ENCODE peak calls at places on chromosome X, in five cellular contexts. I is HepG2, O is SK-N-SH, N is GM12878, U is K562. G is an unnamed sample.

GRCh38 chrX:74458738-74459137 is 37.4 kb downstream of the SLC16A2 start:
- DNase-seq in I (no peak), N (no peak), U (no peak), O (no peak), G (peak)

GRCh38 chrX:114717921-114718320 is 134.0 kb downstream of the HTR2C start:
- DNase-seq in N (no peak), U (no peak), I (no peak), O (peak), G (peak)

GRCh38 chrX:20361081-20361889 is 94.6 kb upstream of the RPS6KA3 start:
- DNase-seq in I (peak), O (no peak), U (no peak), N (no peak), G (peak)

GRCh38 chrX:4935846-4936245 is 1222.4 kb upstream of the PRKX start:
- DNase-seq in I (no peak), U (no peak), O (no peak), N (no peak), G (no peak)

GRCh38 chrX:22748093-22748999 is 251.4 kb upstream of the DDX53 start:
- DNase-seq in O (peak), I (peak), U (peak), N (no peak), G (peak)

GRCh38 chrX:38654302-38654701 is 93.0 kb downstream of the TSPAN7 start:
- DNase-seq in I (peak), O (peak), N (no peak), U (peak), G (peak)

GRCh38 chrX:48468693-48469691 is 1.1 kb downstream of the SLC38A5 start:
- DNase-seq in O (no peak), I (no peak), N (no peak), U (peak), G (no peak)

GRCh38 chrX:35562395-35562794 is 235.7 kb upstream of the MAGEB16 start:
- DNase-seq in O (no peak), N (no peak), I (no peak), U (no peak), G (no peak)

GRCh38 chrX:56763556-56764152 is 34.6 kb downstream of the NBDY start:
- DNase-seq in N (no peak), O (peak), U (no peak), I (peak), G (no peak)

GRCh38 chrX:65706041-65706828 is 38.8 kb downstream of the MSN start:
- DNase-seq in U (peak), N (no peak), I (no peak), O (no peak), G (peak)

GRCh38 chrX:41045960-41046567 is 39.2 kb upstream of the USP9X start:
- DNase-seq in N (no peak), U (no peak), I (no peak), O (no peak), G (peak)

GRCh38 chrX:18422325-18422724 is 3.1 kb upstream of the CDKL5 start:
- DNase-seq in O (no peak), U (no peak), I (no peak), N (no peak), G (peak)

GRCh38 chrX:136542281-136542680 is 10.3 kb downstream of the VGLL1 start:
- DNase-seq in I (no peak), O (no peak), U (no peak), N (no peak), G (no peak)

GRCh38 chrX:18537524-18537923 is 112.1 kb downstream of the CDKL5 start:
- DNase-seq in O (no peak), U (no peak), N (peak), I (no peak), G (no peak)

GRCh38 chrX:99722094-99722493 is 688.0 kb downstream of the PCDH19 start:
- DNase-seq in I (no peak), U (no peak), N (no peak), O (no peak), G (no peak)

GRCh38 chrX:117701050-117701449 is 415.6 kb downstream of the KLHL13 start:
- DNase-seq in O (no peak), N (no peak), I (no peak), U (no peak), G (no peak)

GRCh38 chrX:133482345-133483041 is 67.2 kb upstream of the GPC4 start:
- DNase-seq in O (no peak), I (no peak), U (no peak), N (no peak), G (no peak)

GRCh38 chrX:71671043-71671829 is 3.9 kb downstream of the LOC101059915 start:
- DNase-seq in O (no peak), I (no peak), N (no peak), U (no peak), G (no peak)

GRCh38 chrX:24777660-24778059 is 83.9 kb downstream of the POLA1 start:
- DNase-seq in O (no peak), U (no peak), N (peak), I (no peak), G (no peak)

GRCh38 chrX:115968436-115969252 is 201.9 kb upstream of the AGTR2 start:
- DNase-seq in N (no peak), U (no peak), O (peak), I (no peak), G (peak)

GRCh38 chrX:53813663-53814440 is 127.3 kb upstream of the HUWE1 start:
- DNase-seq in O (no peak), N (no peak), I (no peak), U (no peak), G (no peak)

GRCh38 chrX:49884290-49884862 is 5.1 kb downstream of the USP27X start:
- DNase-seq in O (peak), I (peak), N (peak), U (peak), G (peak)

GRCh38 chrX:110569506-110569905 is 210.9 kb downstream of the RTL9 start:
- DNase-seq in N (no peak), O (no peak), I (no peak), U (no peak), G (no peak)

GRCh38 chrX:150268839-150269238 is 94.3 kb upstream of the MAMLD1 start:
- DNase-seq in U (no peak), O (no peak), N (no peak), I (no peak), G (no peak)

GRCh38 chrX:56564182-56564885 is 907 bp downstream of the UBQLN2 start:
- DNase-seq in I (peak), N (no peak), U (peak), O (peak), G (no peak)

GRCh38 chrX:145654486-145654885 is 163.1 kb upstream of the SLITRK2 start:
- DNase-seq in N (no peak), I (no peak), O (no peak), U (no peak), G (no peak)

GRCh38 chrX:13283512-13283911 is 36.3 kb downstream of the ATXN3L start:
- DNase-seq in I (no peak), N (no peak), U (no peak), O (no peak), G (no peak)

GRCh38 chrX:13281289-13281688 is 38.6 kb downstream of the ATXN3L start:
- DNase-seq in I (no peak), U (no peak), N (no peak), O (no peak), G (no peak)

GRCh38 chrX:13285693-13286092 is 34.2 kb downstream of the ATXN3L start:
- DNase-seq in N (no peak), I (no peak), U (no peak), O (no peak), G (no peak)

GRCh38 chrX:13285229-13285628 is 34.6 kb downstream of the ATXN3L start:
- DNase-seq in U (no peak), O (no peak), I (no peak), N (no peak), G (no peak)

GRCh38 chrX:13283968-13284914 is 35.6 kb downstream of the ATXN3L start:
- DNase-seq in N (no peak), U (no peak), I (no peak), O (no peak), G (no peak)
- TF ChIP-seq EP300 in N (no peak), U (no peak), I (no peak), O (peak), G (no peak)

DNA sequence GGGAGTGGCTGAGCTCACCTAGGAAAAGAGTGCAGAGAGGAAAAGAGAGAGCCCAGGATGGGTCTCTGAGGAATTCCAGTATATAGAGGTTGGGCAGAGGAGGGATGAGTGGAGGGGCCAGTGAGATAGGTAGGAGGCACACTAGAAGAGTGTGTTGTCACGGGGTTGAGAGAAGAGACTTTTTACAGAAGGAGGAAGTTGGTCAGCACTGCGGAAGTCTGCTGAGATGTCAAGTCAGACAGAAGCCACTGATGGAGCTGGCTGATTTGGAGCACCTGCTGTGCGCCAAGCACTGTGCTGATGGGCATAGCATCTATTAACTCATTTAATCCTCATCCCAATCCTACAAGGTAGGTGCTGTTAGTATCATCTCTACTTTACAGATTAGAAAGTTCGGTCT is 60.4 kb downstream of the EFNB1 start:
- DNase-seq in N (no peak), U (no peak), O (no peak), I (no peak), G (no peak)
- TF ChIP-seq REST in N (no peak), U (no peak), O (no peak), I (no peak), G (no peak)

GRCh38 chrX:101191217-101191750 is 28.3 kb upstream of the DRP2 start:
- DNase-seq in U (peak), N (no peak), I (no peak), O (peak), G (no peak)

GRCh38 chrX:101195442-101196173 is 24.0 kb upstream of the DRP2 start:
- DNase-seq in N (no peak), U (no peak), O (no peak), I (peak), G (no peak)

GRCh38 chrX:101190736-101191135 is 28.9 kb upstream of the DRP2 start:
- DNase-seq in U (no peak), N (no peak), I (no peak), O (no peak), G (no peak)
- H3K27ac ChIP-seq in U (peak), N (no peak), I (no peak), O (no peak), G (no peak)

DNA sequence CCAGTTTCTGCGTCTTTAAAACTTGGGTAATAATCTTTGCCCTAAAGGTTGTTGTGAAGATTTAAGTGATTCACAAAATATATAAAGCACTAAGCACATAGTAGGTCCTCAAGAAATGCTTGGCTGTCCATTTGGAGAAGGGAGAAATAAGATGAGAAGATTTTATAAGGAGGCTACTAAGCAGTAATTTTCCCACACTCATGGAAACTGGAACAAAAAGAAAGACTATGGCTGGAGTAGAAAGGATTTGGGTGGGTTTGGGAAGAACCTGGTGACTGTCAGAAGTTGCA is 47.0 kb downstream of the PRPS1 start:
- DNase-seq in U (no peak), I (no peak), N (no peak), O (no peak), G (no peak)
- TF ChIP-seq EP300 in U (no peak), I (no peak), N (no peak), O (no peak), G (no peak)

DNA sequence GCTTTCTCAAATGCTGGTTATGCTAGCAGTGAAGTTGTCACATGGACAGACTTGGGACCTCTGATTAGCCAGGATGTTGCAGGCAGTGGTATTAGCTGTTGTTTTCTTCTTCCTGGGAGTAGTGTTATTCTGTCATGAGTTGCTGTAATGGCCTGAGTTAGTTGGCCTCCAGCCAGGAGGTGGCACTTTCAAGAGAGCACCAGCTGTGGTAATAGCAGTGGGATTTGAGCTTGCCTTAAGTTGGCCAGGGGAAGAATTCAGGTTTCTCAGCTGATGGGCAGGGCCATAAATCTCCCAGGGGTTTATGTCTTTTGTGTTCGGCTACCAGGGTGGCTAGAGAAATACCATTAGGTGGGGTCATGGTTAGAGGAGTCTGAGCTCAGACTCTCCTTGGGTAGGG is 132.6 kb downstream of the GLUD2 start:
- DNase-seq in I (no peak), O (no peak), N (no peak), U (no peak), G (no peak)
- TF ChIP-seq REST in I (no peak), O (no peak), N (no peak), U (no peak), G (no peak)

DNA sequence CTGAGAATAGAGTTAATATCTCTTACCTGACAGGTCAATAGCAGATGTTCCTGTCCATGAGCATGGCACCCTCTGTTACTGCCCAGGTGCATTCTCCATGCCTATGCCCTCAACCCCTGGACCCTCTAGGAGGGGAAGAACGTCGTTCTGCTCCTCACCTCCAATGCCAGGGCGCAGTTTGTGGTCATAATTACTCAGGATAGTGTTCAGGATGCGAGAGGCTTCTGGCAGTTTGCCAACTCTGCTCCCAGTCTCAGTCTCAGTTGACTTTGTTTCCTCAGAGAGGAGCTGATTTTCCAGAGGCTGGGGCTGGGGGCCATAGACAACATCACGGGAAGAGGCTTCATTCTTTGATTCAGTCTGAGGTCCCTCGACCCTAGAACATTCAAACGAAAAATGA is 4.4 kb downstream of the GABRE start:
- DNase-seq in N (no peak), U (no peak), O (no peak), I (no peak), G (no peak)
- H3K27ac ChIP-seq in N (no peak), U (no peak), O (peak), I (peak), G (peak)

DNA sequence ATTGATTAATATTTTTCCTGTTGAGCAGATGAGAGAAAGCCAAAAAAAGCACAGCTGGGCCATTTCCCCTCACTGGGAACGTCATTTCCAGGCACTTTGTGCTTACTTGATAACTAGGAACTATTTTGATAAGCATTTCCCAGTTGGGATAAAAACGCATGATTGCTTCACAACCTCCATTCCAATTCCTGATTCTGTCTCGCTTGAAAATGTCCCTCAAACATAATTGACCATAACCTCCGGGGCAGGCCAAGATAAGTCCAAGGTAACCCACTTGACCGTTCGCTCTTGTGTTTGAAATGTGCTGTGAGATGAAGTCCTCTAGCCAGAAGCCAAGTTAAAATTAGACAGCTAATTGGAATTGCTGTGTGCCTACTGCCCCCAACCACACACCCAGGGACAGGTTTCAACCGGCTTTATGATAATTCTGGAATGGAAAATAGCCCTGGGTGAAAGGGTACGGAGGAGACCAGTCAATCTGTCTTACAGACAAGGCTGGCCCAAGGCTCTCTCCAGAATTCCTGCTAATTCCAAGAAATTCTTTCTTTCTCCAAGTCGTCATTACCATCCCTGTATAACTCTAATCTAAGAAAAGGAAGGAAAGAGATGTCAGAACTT is 137.1 kb downstream of the MID1 start:
- DNase-seq in N (no peak), I (no peak), O (no peak), U (no peak), G (no peak)
- TF ChIP-seq EP300 in N (no peak), I (no peak), O (no peak), U (no peak), G (no peak)

GRCh38 chrX:1592128-1592862 is 891 bp downstream of the AKAP17A start:
- DNase-seq in I (peak), U (peak), N (no peak), O (peak), G (no peak)
- TF ChIP-seq REST in I (no peak), U (no peak), N (no peak), O (no peak), G (no peak)

DNA sequence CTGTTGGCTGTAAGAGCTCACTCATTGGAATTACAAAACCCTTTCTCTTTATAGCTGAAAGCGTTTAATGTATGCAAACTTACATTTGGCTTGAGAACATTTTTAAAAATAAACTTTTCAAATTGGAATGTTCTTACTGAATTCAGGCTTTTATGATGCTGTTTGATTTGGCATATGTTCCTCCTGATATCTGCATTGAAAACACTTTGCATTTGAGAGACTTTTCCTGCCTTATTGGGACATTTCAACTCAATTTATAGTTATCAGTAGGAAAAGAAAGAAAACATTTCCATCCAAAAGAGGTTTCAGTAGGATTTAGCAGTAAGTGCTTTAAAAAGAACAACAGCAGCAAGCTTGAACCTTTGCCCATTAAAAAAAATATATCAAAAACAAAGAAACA is 520.0 kb downstream of the IL1RAPL1 start:
- DNase-seq in I (no peak), O (no peak), N (no peak), U (no peak), G (no peak)
- H3K27ac ChIP-seq in I (no peak), O (no peak), N (no peak), U (no peak), G (no peak)

GRCh38 chrX:112837531-112837930 is 3.1 kb downstream of the AMOT start:
- DNase-seq in O (no peak), N (no peak), U (no peak), I (no peak), G (no peak)

GRCh38 chrX:112830540-112830939 is 10.1 kb downstream of the AMOT start:
- DNase-seq in I (no peak), N (no peak), O (no peak), U (no peak), G (no peak)

GRCh38 chrX:112834976-112835375 is 5.7 kb downstream of the AMOT start:
- DNase-seq in I (no peak), U (no peak), N (no peak), O (no peak), G (no peak)

GRCh38 chrX:112834016-112834855 is 6.4 kb downstream of the AMOT start:
- DNase-seq in U (no peak), N (no peak), O (peak), I (no peak), G (no peak)

GRCh38 chrX:112832481-112833095 is 8.0 kb downstream of the AMOT start:
- DNase-seq in U (no peak), O (no peak), I (no peak), N (no peak), G (no peak)
- TF ChIP-seq EP300 in U (no peak), O (peak), I (no peak), N (no peak), G (no peak)